ENCODE peak calls at places on chromosomes 3 and 15, in five cellular contexts. One of them, this sample, is unnamed.

GRCh38 chr3:49032646-49033304 is 3.6 kb upstream of the IMPDH2 start:
- DNase-seq in epithelial cell of proximal tubule: no peak
- DNase-seq in fibroblast of lung: peak
- DNase-seq in IMR-90: no peak
- DNase-seq in ovary: no peak
- DNase-seq in this sample: no peak

GRCh38 chr3:155225417-155225816 is 68.1 kb downstream of the STRIT1 start:
- DNase-seq in epithelial cell of proximal tubule: no peak
- DNase-seq in fibroblast of lung: no peak
- DNase-seq in IMR-90: no peak
- DNase-seq in ovary: no peak
- DNase-seq in this sample: no peak

GRCh38 chr3:44952689-44953088 is 23.3 kb downstream of the ZDHHC3 start:
- DNase-seq in epithelial cell of proximal tubule: no peak
- DNase-seq in fibroblast of lung: no peak
- DNase-seq in IMR-90: no peak
- DNase-seq in ovary: no peak
- DNase-seq in this sample: no peak

GRCh38 chr3:196499807-196500524 is 3.6 kb downstream of the RNF168 start:
- DNase-seq in epithelial cell of proximal tubule: no peak
- DNase-seq in fibroblast of lung: peak
- DNase-seq in IMR-90: no peak
- DNase-seq in ovary: no peak
- DNase-seq in this sample: peak

GRCh38 chr3:73475717-73476116 is 149.0 kb downstream of the PDZRN3 start:
- DNase-seq in epithelial cell of proximal tubule: no peak
- DNase-seq in fibroblast of lung: no peak
- DNase-seq in IMR-90: no peak
- DNase-seq in ovary: no peak
- DNase-seq in this sample: peak

GRCh38 chr15:36334059-36334458 is 245.4 kb upstream of the CDIN1 start:
- DNase-seq in epithelial cell of proximal tubule: no peak
- DNase-seq in fibroblast of lung: peak
- DNase-seq in IMR-90: peak
- DNase-seq in ovary: no peak
- DNase-seq in this sample: no peak

GRCh38 chr3:105414841-105415240 is 48.1 kb downstream of the ALCAM start:
- DNase-seq in epithelial cell of proximal tubule: no peak
- DNase-seq in fibroblast of lung: peak
- DNase-seq in IMR-90: peak
- DNase-seq in ovary: no peak
- DNase-seq in this sample: no peak

GRCh38 chr3:111681705-111682426 is 86.7 kb upstream of the ZBED2 start:
- DNase-seq in epithelial cell of proximal tubule: no peak
- DNase-seq in fibroblast of lung: peak
- DNase-seq in IMR-90: no peak
- DNase-seq in ovary: no peak
- DNase-seq in this sample: no peak

GRCh38 chr3:108780235-108780634 is 23.0 kb upstream of the RETNLB start:
- DNase-seq in epithelial cell of proximal tubule: no peak
- DNase-seq in fibroblast of lung: no peak
- DNase-seq in IMR-90: no peak
- DNase-seq in ovary: no peak
- DNase-seq in this sample: peak

GRCh38 chr3:149373235-149374125 is 4.0 kb downstream of the TM4SF1 start:
- DNase-seq in epithelial cell of proximal tubule: no peak
- DNase-seq in fibroblast of lung: peak
- DNase-seq in IMR-90: peak
- DNase-seq in ovary: no peak
- DNase-seq in this sample: no peak

GRCh38 chr3:9750556-9751411 is 1.0 kb downstream of the OGG1 start:
- DNase-seq in epithelial cell of proximal tubule: peak
- DNase-seq in fibroblast of lung: peak
- DNase-seq in IMR-90: peak
- DNase-seq in ovary: no peak
- DNase-seq in this sample: peak

GRCh38 chr15:79815468-79815867 is 81.3 kb downstream of the MTHFS start:
- DNase-seq in epithelial cell of proximal tubule: no peak
- DNase-seq in fibroblast of lung: no peak
- DNase-seq in IMR-90: no peak
- DNase-seq in ovary: no peak
- DNase-seq in this sample: no peak

GRCh38 chr15:98727115-98728040 is 79.0 kb downstream of the IGF1R start:
- DNase-seq in epithelial cell of proximal tubule: peak
- DNase-seq in fibroblast of lung: peak
- DNase-seq in IMR-90: peak
- DNase-seq in ovary: peak
- DNase-seq in this sample: no peak

GRCh38 chr15:35833590-35833989 is 287.6 kb upstream of the DPH6 start:
- DNase-seq in epithelial cell of proximal tubule: no peak
- DNase-seq in fibroblast of lung: peak
- DNase-seq in IMR-90: no peak
- DNase-seq in ovary: no peak
- DNase-seq in this sample: no peak

GRCh38 chr3:169147246-169148008 is 516.1 kb downstream of the MECOM start:
- DNase-seq in epithelial cell of proximal tubule: no peak
- DNase-seq in fibroblast of lung: peak
- DNase-seq in IMR-90: peak
- DNase-seq in ovary: no peak
- DNase-seq in this sample: no peak

GRCh38 chr15:62858343-62858742 is 184.2 kb upstream of the TPM1 start:
- DNase-seq in epithelial cell of proximal tubule: no peak
- DNase-seq in fibroblast of lung: no peak
- DNase-seq in IMR-90: no peak
- DNase-seq in ovary: no peak
- DNase-seq in this sample: no peak

GRCh38 chr15:31338318-31338878 is 11.8 kb downstream of the KLF13 start:
- DNase-seq in epithelial cell of proximal tubule: no peak
- DNase-seq in fibroblast of lung: no peak
- DNase-seq in IMR-90: no peak
- DNase-seq in ovary: no peak
- DNase-seq in this sample: peak

GRCh38 chr3:141383555-141384129 is 15.3 kb downstream of the ZBTB38 start:
- DNase-seq in epithelial cell of proximal tubule: no peak
- DNase-seq in fibroblast of lung: peak
- DNase-seq in IMR-90: peak
- DNase-seq in ovary: no peak
- DNase-seq in this sample: peak

GRCh38 chr3:129554356-129555120 is 11.6 kb downstream of the H1-8 start:
- DNase-seq in epithelial cell of proximal tubule: no peak
- DNase-seq in fibroblast of lung: peak
- DNase-seq in IMR-90: no peak
- DNase-seq in ovary: no peak
- DNase-seq in this sample: no peak

GRCh38 chr3:112407214-112407887 is 74.4 kb downstream of the CD200 start:
- DNase-seq in epithelial cell of proximal tubule: no peak
- DNase-seq in fibroblast of lung: no peak
- DNase-seq in IMR-90: no peak
- DNase-seq in ovary: no peak
- DNase-seq in this sample: peak

GRCh38 chr3:43766672-43767465 is 76.1 kb downstream of the ABHD5 start:
- DNase-seq in epithelial cell of proximal tubule: peak
- DNase-seq in fibroblast of lung: peak
- DNase-seq in IMR-90: peak
- DNase-seq in ovary: no peak
- DNase-seq in this sample: no peak

GRCh38 chr3:191019855-191020254 is 157.4 kb upstream of the GMNC start:
- DNase-seq in epithelial cell of proximal tubule: no peak
- DNase-seq in fibroblast of lung: no peak
- DNase-seq in IMR-90: no peak
- DNase-seq in ovary: no peak
- DNase-seq in this sample: no peak

GRCh38 chr3:191026746-191027145 is 164.3 kb upstream of the GMNC start:
- DNase-seq in epithelial cell of proximal tubule: peak
- DNase-seq in fibroblast of lung: no peak
- DNase-seq in IMR-90: no peak
- DNase-seq in ovary: no peak
- DNase-seq in this sample: no peak

GRCh38 chr3:191020730-191021405 is 158.4 kb upstream of the GMNC start:
- DNase-seq in epithelial cell of proximal tubule: no peak
- DNase-seq in fibroblast of lung: peak
- DNase-seq in IMR-90: peak
- DNase-seq in ovary: no peak
- DNase-seq in this sample: no peak
- TF ChIP-seq CTCF in epithelial cell of proximal tubule: no peak
- TF ChIP-seq CTCF in fibroblast of lung: no peak
- TF ChIP-seq CTCF in IMR-90: no peak
- TF ChIP-seq CTCF in ovary: no peak
- TF ChIP-seq CTCF in this sample: no peak

GRCh38 chr3:53859178-53859577 is 12.8 kb downstream of the IL17RB start:
- DNase-seq in epithelial cell of proximal tubule: no peak
- DNase-seq in fibroblast of lung: no peak
- DNase-seq in IMR-90: no peak
- DNase-seq in ovary: no peak
- DNase-seq in this sample: no peak

GRCh38 chr3:53856964-53857363 is 10.6 kb downstream of the IL17RB start:
- DNase-seq in epithelial cell of proximal tubule: no peak
- DNase-seq in fibroblast of lung: no peak
- DNase-seq in IMR-90: no peak
- DNase-seq in ovary: no peak
- DNase-seq in this sample: no peak

GRCh38 chr3:53860196-53860595 is 13.8 kb downstream of the IL17RB start:
- DNase-seq in epithelial cell of proximal tubule: no peak
- DNase-seq in fibroblast of lung: no peak
- DNase-seq in IMR-90: no peak
- DNase-seq in ovary: no peak
- DNase-seq in this sample: no peak

GRCh38 chr3:53862241-53862640 is 15.9 kb downstream of the IL17RB start:
- DNase-seq in epithelial cell of proximal tubule: no peak
- DNase-seq in fibroblast of lung: no peak
- DNase-seq in IMR-90: no peak
- DNase-seq in ovary: no peak
- DNase-seq in this sample: no peak

GRCh38 chr3:53858096-53858741 is 11.9 kb downstream of the IL17RB start:
- DNase-seq in epithelial cell of proximal tubule: no peak
- DNase-seq in fibroblast of lung: no peak
- DNase-seq in IMR-90: no peak
- DNase-seq in ovary: no peak
- DNase-seq in this sample: no peak
- TF ChIP-seq CTCF in epithelial cell of proximal tubule: peak
- TF ChIP-seq CTCF in fibroblast of lung: no peak
- TF ChIP-seq CTCF in IMR-90: no peak
- TF ChIP-seq CTCF in ovary: no peak
- TF ChIP-seq CTCF in this sample: no peak

DNA sequence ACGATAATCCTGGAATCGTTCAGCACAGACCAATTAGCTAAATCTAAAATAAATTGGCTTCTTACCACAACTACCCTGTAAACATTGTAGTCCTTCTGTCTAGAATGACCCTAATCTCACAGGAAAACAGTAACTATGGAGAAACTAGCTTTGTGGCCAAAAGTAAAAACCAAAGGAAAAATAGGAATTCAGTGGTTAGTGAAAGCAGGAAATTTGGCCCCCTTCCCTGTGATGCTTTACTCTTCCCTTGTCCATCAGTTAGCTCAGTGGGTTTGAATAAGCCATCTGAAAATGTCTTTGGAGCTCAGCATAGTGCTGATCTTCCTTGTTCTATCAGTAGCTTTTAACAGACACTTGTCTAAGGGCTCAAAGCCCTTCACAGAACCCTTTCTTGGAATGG is 1.6 kb downstream of the NMD3 start:
- DNase-seq in epithelial cell of proximal tubule: no peak
- DNase-seq in fibroblast of lung: peak
- DNase-seq in IMR-90: peak
- DNase-seq in ovary: no peak
- DNase-seq in this sample: no peak
- TF ChIP-seq CTCF in epithelial cell of proximal tubule: no peak
- TF ChIP-seq CTCF in fibroblast of lung: no peak
- TF ChIP-seq CTCF in IMR-90: no peak
- TF ChIP-seq CTCF in ovary: no peak
- TF ChIP-seq CTCF in this sample: no peak

DNA sequence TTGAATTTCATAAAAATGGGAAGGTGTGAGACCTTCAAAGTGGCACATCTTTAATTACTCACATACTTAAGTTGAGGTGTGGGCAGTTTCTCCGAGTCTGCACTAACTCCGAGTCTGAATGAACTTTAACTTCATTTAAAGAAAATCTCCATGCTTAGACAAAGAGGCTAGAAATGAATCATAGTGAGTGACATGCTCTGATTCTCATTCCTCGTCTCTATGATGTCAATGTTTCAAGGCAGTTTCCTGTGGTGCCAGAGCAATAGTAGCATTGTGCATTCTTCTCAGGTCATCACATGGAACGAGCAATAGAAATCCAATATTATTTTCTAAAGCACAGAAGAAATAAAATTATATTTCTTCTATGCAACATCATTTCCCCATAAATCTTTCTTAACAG is 224.8 kb downstream of the KCNMB2 start:
- DNase-seq in epithelial cell of proximal tubule: no peak
- DNase-seq in fibroblast of lung: no peak
- DNase-seq in IMR-90: no peak
- DNase-seq in ovary: no peak
- DNase-seq in this sample: no peak
- TF ChIP-seq CTCF in epithelial cell of proximal tubule: no peak
- TF ChIP-seq CTCF in fibroblast of lung: no peak
- TF ChIP-seq CTCF in IMR-90: no peak
- TF ChIP-seq CTCF in ovary: no peak
- TF ChIP-seq CTCF in this sample: no peak

DNA sequence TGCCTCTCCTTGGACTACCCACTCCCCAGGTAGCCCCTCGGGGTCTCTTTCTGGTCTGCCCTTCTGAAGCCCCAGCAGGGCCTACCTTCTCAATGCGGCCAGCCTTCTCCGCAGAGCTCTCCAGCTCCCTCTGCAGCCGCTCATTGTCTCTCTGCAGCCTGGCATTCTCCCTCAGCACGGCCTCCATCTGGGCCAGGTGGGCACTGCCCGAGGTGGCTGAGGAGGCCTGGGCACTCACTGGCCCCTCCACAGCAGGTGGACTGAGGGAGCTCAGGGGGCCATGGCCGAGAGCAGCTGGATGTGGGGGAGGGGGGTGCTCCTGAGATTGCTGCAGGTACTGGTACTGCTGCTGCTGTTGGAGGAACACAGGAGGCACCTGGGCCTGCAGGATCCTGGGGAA is 6.8 kb downstream of the AMOTL2 start:
- DNase-seq in epithelial cell of proximal tubule: no peak
- DNase-seq in fibroblast of lung: no peak
- DNase-seq in IMR-90: no peak
- DNase-seq in ovary: no peak
- DNase-seq in this sample: no peak
- TF ChIP-seq CTCF in epithelial cell of proximal tubule: peak
- TF ChIP-seq CTCF in fibroblast of lung: peak
- TF ChIP-seq CTCF in IMR-90: peak
- TF ChIP-seq CTCF in ovary: no peak
- TF ChIP-seq CTCF in this sample: no peak

GRCh38 chr15:49985463-49985862 is 133.6 kb downstream of the ATP8B4 start:
- DNase-seq in epithelial cell of proximal tubule: no peak
- DNase-seq in fibroblast of lung: no peak
- DNase-seq in IMR-90: no peak
- DNase-seq in ovary: no peak
- DNase-seq in this sample: no peak

GRCh38 chr15:49987198-49987785 is 131.7 kb downstream of the ATP8B4 start:
- DNase-seq in epithelial cell of proximal tubule: no peak
- DNase-seq in fibroblast of lung: peak
- DNase-seq in IMR-90: peak
- DNase-seq in ovary: peak
- DNase-seq in this sample: no peak

GRCh38 chr15:49987896-49988295 is 131.1 kb downstream of the ATP8B4 start:
- DNase-seq in epithelial cell of proximal tubule: no peak
- DNase-seq in fibroblast of lung: no peak
- DNase-seq in IMR-90: no peak
- DNase-seq in ovary: no peak
- DNase-seq in this sample: no peak

GRCh38 chr15:49984436-49984835 is 134.6 kb downstream of the ATP8B4 start:
- DNase-seq in epithelial cell of proximal tubule: no peak
- DNase-seq in fibroblast of lung: peak
- DNase-seq in IMR-90: no peak
- DNase-seq in ovary: no peak
- DNase-seq in this sample: no peak

GRCh38 chr15:49986326-49986725 is 132.7 kb downstream of the ATP8B4 start:
- DNase-seq in epithelial cell of proximal tubule: no peak
- DNase-seq in fibroblast of lung: no peak
- DNase-seq in IMR-90: no peak
- DNase-seq in ovary: no peak
- DNase-seq in this sample: no peak
- TF ChIP-seq CTCF in epithelial cell of proximal tubule: no peak
- TF ChIP-seq CTCF in fibroblast of lung: no peak
- TF ChIP-seq CTCF in IMR-90: no peak
- TF ChIP-seq CTCF in ovary: no peak
- TF ChIP-seq CTCF in this sample: no peak

This sample was measured in GM12865.